ENCODE peak calls at places on chromosomes 7 and 10, in eight cellular contexts. A, U, R, L, X, V, G and W are unnamed samples.

GRCh38 chr10:125967533-125967932 is 71.2 kb downstream of the FANK1 start:
- DNase-seq in A (no peak), U (no peak), R (no peak), L (no peak), X (no peak), V (no peak), G (no peak), W (no peak)

GRCh38 chr7:159019111-159019510 is 125.6 kb downstream of the VIPR2 start:
- DNase-seq in A (no peak), U (no peak), R (no peak), L (no peak), X (peak; percentile 30), V (no peak), G (no peak), W (peak; percentile 31)

GRCh38 chr10:86162696-86163400 is 203.7 kb downstream of the GRID1 start:
- DNase-seq in A (no peak), U (no peak), R (no peak), L (no peak), X (no peak), V (no peak), G (peak; percentile 30), W (no peak)

GRCh38 chr10:54402576-54402975 is 398.5 kb downstream of the PCDH15 start:
- DNase-seq in A (no peak), U (peak; percentile 53), R (peak; percentile 7), L (peak; percentile 11), X (no peak), V (no peak), G (no peak), W (no peak)

GRCh38 chr7:140562921-140563600 is 77.6 kb downstream of the DENND2A start:
- DNase-seq in A (no peak), U (peak; percentile 7), R (peak; percentile 13), L (no peak), X (no peak), V (no peak), G (no peak), W (no peak)

GRCh38 chr10:64708920-64709681 is 1187.9 kb downstream of the REEP3 start:
- DNase-seq in A (no peak), U (no peak), R (no peak), L (no peak), X (no peak), V (no peak), G (no peak), W (no peak)

GRCh38 chr7:33516634-33517033 is 387.3 kb downstream of the BBS9 start:
- DNase-seq in A (no peak), U (no peak), R (no peak), L (no peak), X (no peak), V (no peak), G (no peak), W (no peak)

GRCh38 chr10:84429926-84430520 is 101.6 kb downstream of the CCSER2 start:
- DNase-seq in A (peak; percentile 55), U (peak; percentile 73), R (peak; percentile 47), L (peak; percentile 69), X (peak; percentile 59), V (peak; percentile 54), G (no peak), W (peak; percentile 64)

GRCh38 chr10:43162604-43163003 is 24.4 kb downstream of the CSGALNACT2 start:
- DNase-seq in A (no peak), U (no peak), R (no peak), L (no peak), X (no peak), V (no peak), G (no peak), W (no peak)

DNA sequence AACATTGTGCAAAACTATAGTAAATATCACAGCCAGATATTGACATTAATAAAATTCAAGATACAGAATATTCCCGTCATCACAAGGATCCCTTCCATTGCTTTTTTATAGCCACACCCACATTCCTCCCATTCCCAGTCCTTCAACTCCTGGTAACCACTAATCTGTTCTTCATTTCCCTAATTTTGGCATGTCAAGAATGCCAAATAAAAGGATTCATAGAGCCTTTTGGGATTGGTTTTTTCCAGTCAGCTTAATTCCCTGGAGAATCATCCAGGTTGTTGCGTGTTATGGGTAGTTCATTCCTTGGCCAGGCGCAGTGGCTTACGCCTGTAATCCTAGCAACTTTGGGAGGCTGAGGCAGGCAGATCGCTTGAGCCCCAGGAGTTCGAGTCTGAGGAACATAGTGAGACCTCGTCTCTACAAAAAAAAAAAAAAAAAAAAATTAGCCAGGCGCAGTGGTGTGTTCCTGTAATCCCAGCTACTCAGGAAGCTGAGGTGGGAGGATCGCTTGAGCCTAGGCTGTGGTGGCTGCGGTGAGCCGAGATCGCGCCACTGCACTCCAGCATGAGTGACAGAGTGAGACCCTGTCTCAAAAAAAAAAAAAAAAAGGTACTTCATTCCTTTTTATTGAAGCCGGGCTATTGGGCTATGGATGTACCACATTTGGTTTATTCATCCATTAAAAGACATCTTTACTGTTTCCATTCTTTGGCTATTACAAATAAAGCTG is 2.7 kb downstream of the OGDH start:
- DNase-seq in A (no peak), U (no peak), R (no peak), L (no peak), X (no peak), V (peak; percentile 27), G (no peak), W (no peak)
- H3K4me3 ChIP-seq in A (no peak overlapping the region), U (no peak overlapping the region), R (no peak overlapping the region), L (no peak overlapping the region), X (no peak overlapping the region), V (no peak overlapping the region), G (no peak overlapping the region), W (no peak overlapping the region)

GRCh38 chr10:66929375-66929774 is 3.5 kb downstream of the LRRTM3 start:
- DNase-seq in A (no peak), U (no peak), R (no peak), L (no peak), X (no peak), V (no peak), G (no peak), W (no peak)
- H3K4me3 ChIP-seq in A (no peak overlapping the region), U (no peak overlapping the region), R (no peak overlapping the region), L (no peak overlapping the region), X (no peak overlapping the region), V (no peak overlapping the region), G (no peak overlapping the region), W (no peak overlapping the region)

GRCh38 chr10:69629519-69629896 is 539 bp upstream of the FAM241B start:
- DNase-seq in A (no peak), U (no peak), R (no peak), L (no peak), X (no peak), V (no peak), G (no peak), W (no peak)
- H3K4me3 ChIP-seq in A (no peak overlapping the region), U (no peak overlapping the region), R (no peak overlapping the region), L (no peak overlapping the region), X (peak overlapping the region; percentile 72), V (peak overlapping the region; percentile 65), G (peak overlapping the region; percentile 61), W (no peak overlapping the region)

GRCh38 chr7:22351329-22351692 is 5.6 kb downstream of the RAPGEF5 start:
- DNase-seq in A (no peak), U (no peak), R (no peak), L (peak; percentile 69), X (no peak), V (no peak), G (no peak), W (no peak)
- H3K4me3 ChIP-seq in A (no peak overlapping the region), U (no peak overlapping the region), R (no peak overlapping the region), L (peak overlapping the region; percentile 39), X (no peak overlapping the region), V (no peak overlapping the region), G (no peak overlapping the region), W (peak overlapping the region; percentile 1)

DNA sequence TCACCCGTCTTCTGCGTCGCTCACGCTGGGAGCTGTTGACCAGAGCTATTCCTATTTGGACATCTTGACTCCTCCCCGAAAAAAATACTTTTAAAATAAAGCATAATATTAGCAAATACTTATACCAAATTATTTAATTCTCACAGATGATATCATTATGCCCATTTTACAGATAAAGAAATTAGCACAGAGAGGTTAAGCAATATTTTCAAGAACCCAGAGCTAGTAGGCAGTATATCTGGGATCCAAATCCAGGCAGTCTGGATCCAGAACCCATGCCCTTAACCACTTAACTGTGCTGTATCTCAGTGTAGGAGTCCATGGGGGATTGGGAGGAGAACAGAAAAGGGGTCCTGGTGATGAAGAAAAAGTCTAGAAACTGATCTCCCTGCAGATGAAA is 6.1 kb downstream of the IQUB start:
- DNase-seq in A (no peak), U (no peak), R (no peak), L (no peak), X (no peak), V (no peak), G (no peak), W (no peak)
- H3K4me3 ChIP-seq in A (no peak overlapping the region), U (no peak overlapping the region), R (no peak overlapping the region), L (peak overlapping the region; percentile 43), X (no peak overlapping the region), V (no peak overlapping the region), G (no peak overlapping the region), W (no peak overlapping the region)